ENCODE peak calls at places on chromosome X, in five cellular contexts. D is Karpas-422, P is naive B cell, N is ELR, Z is nephron progenitor cell. I is an unnamed sample.

GRCh38 chrX:107935664-107936433 is 46.3 kb downstream of the TEX13B start:
- DNase-seq in D (no peak), P (no peak), Z (peak), N (peak), I (no peak)

GRCh38 chrX:133923548-133923947 is 61.8 kb downstream of the GPC3 start:
- DNase-seq in P (no peak), N (no peak), Z (no peak), D (no peak), I (no peak)

GRCh38 chrX:24264383-24264782 is 49.5 kb downstream of the SUPT20HL2 start:
- DNase-seq in D (peak), Z (no peak), P (no peak), N (peak), I (no peak)

GRCh38 chrX:38803286-38803608 is 2.0 kb downstream of the MID1IP1 start:
- DNase-seq in Z (no peak), P (no peak), N (no peak), D (no peak), I (no peak)

GRCh38 chrX:154458116-154458953 is at the start of gene PLXNA3:
- DNase-seq in P (peak), Z (peak), N (peak), D (peak), I (no peak)

GRCh38 chrX:150227321-150227860 is 135.7 kb upstream of the MAMLD1 start:
- DNase-seq in N (no peak), Z (no peak), D (no peak), P (no peak), I (no peak)

GRCh38 chrX:17591741-17592110 is 145.6 kb upstream of the SCML1 start:
- DNase-seq in Z (no peak), D (no peak), N (peak), P (no peak), I (no peak)

GRCh38 chrX:41108007-41108683 is 22.9 kb downstream of the USP9X start:
- DNase-seq in Z (no peak), D (no peak), P (no peak), N (peak), I (no peak)

GRCh38 chrX:119990409-119990994 is 47.0 kb upstream of the NKAP start:
- DNase-seq in Z (peak), P (no peak), D (no peak), N (no peak), I (no peak)

GRCh38 chrX:18701621-18702361 is 5.7 kb upstream of the PPEF1 start:
- DNase-seq in Z (no peak), P (no peak), N (no peak), D (no peak), I (no peak)

GRCh38 chrX:9807355-9808182 is 21.3 kb downstream of the SHROOM2 start:
- DNase-seq in Z (no peak), D (no peak), N (no peak), P (no peak), I (no peak)

GRCh38 chrX:18887177-18887820 is 96.6 kb downstream of the PHKA2 start:
- DNase-seq in D (no peak), Z (no peak), N (no peak), P (no peak), I (no peak)

GRCh38 chrX:2410279-2411020 is 90.3 kb downstream of the DHRSX start:
- DNase-seq in D (no peak), N (no peak), Z (no peak), P (no peak), I (no peak)

GRCh38 chrX:49292400-49293362 is 10.8 kb upstream of the GAGE10 start:
- DNase-seq in N (no peak), P (no peak), Z (no peak), D (no peak), I (no peak)

GRCh38 chrX:107654778-107655761 is 26.8 kb downstream of the PRPS1 start:
- DNase-seq in D (peak), Z (peak), N (peak), P (peak), I (no peak)

GRCh38 chrX:24561121-24561520 is 86.0 kb downstream of the PCYT1B start:
- DNase-seq in N (peak), Z (no peak), P (no peak), D (peak), I (no peak)